ENCODE peak calls at places on chromosome 15, in seven cellular contexts. O is LoVo; E is stimulated activated CD4-positive, alpha-beta T cell treated with anti-CD3 and anti-CD28 coated beads, TNF-alpha, amount 100 ng/mL, for 4 hours; G is iris pigment epithelial cell; L is G401; W is activated T-cell treated with anti-CD3 and anti-CD28 coated beads for 1 hour; J is Panc1. Z is an unnamed sample.

GRCh38 chr15:62958528-62958927 is 84.0 kb upstream of the TPM1 start:
- DNase-seq in O (no peak), E (no peak), G (no peak), L (peak), W (no peak), J (no peak), Z (no peak)

GRCh38 chr15:61049934-61050333 is 179.2 kb downstream of the RORA start:
- DNase-seq in O (peak), E (no peak), G (peak), L (no peak), W (no peak), J (no peak), Z (peak)

GRCh38 chr15:38168472-38169057 is 84.1 kb upstream of the SPRED1 start:
- DNase-seq in O (peak), E (no peak), G (no peak), L (no peak), W (no peak), J (no peak), Z (no peak)

GRCh38 chr15:57690341-57690966 is 16.1 kb upstream of the POLR2M start:
- DNase-seq in O (no peak), E (no peak), G (no peak), L (no peak), W (no peak), J (no peak), Z (no peak)

GRCh38 chr15:100334905-100335304 is 6.9 kb downstream of the ADAMTS17 start:
- DNase-seq in O (no peak), E (no peak), G (no peak), L (no peak), W (no peak), J (no peak), Z (no peak)

GRCh38 chr15:85307687-85308045 is 72.7 kb upstream of the AKAP13 start:
- DNase-seq in O (no peak), E (no peak), G (no peak), L (no peak), W (no peak), J (no peak), Z (no peak)

GRCh38 chr15:74302821-74303359 is 64.6 kb downstream of the CYP11A1 start:
- DNase-seq in O (peak), E (no peak), G (peak), L (peak), W (no peak), J (no peak), Z (no peak)

GRCh38 chr15:77040673-77041072 is 30.2 kb downstream of the TSPAN3 start:
- DNase-seq in O (no peak), E (no peak), G (peak), L (no peak), W (no peak), J (no peak), Z (peak)

GRCh38 chr15:67850995-67851535 is 11.2 kb upstream of the RNU6-1 start:
- DNase-seq in O (no peak), E (no peak), G (peak), L (no peak), W (no peak), J (no peak), Z (no peak)